ENCODE peak calls at places on chromosomes 16 and 17, in five cellular contexts. R is suprapubic skin; O is esophagus squamous epithelium; M is A549; F is CD8-positive, alpha-beta T cell. S is an unnamed sample. For H3K9me3, the result is how much of the 10 kb centered on the place peaks cover.

GRCh38 chr17:7380321-7380720 is 568 bp upstream of the TNK1 start:
- DNase-seq in R (no peak), O (no peak), M (no peak), F (no peak), S (peak)

GRCh38 chr16:48160575-48160974 is 4.8 kb upstream of the ABCC12 start:
- DNase-seq in R (no peak), O (no peak), M (no peak), F (no peak), S (no peak)

GRCh38 chr16:84406006-84406963 is 37.9 kb downstream of the ATP2C2 start:
- DNase-seq in R (no peak), O (no peak), M (no peak), F (no peak), S (no peak)

GRCh38 chr17:10105513-10106001 is 92.8 kb downstream of the GAS7 start:
- DNase-seq in R (peak), O (no peak), M (no peak), F (no peak), S (no peak)

GRCh38 chr16:69107311-69107962 is 2.0 kb downstream of the HAS3 start:
- DNase-seq in R (no peak), O (no peak), M (no peak), F (no peak), S (no peak)

GRCh38 chr16:69535123-69536050 is 30.4 kb upstream of the NFAT5 start:
- DNase-seq in R (no peak), O (no peak), M (no peak), F (no peak), S (no peak)

GRCh38 chr17:40341808-40342574 is 22.5 kb downstream of the GJD3 start:
- DNase-seq in R (peak), O (no peak), M (peak), F (peak), S (peak)

GRCh38 chr17:80442764-80443163 is 27.8 kb downstream of the ENDOV start:
- DNase-seq in R (no peak), O (no peak), M (no peak), F (no peak), S (no peak)

GRCh38 chr16:11681977-11682654 is 13.9 kb downstream of the SNN start:
- DNase-seq in R (peak), O (no peak), M (no peak), F (no peak), S (no peak)

GRCh38 chr16:66731101-66731500 is 20.3 kb downstream of the DYNC1LI2 start:
- DNase-seq in R (no peak), O (no peak), M (no peak), F (no peak), S (no peak)

GRCh38 chr17:49616546-49617205 is 41.0 kb downstream of the NXPH3 start:
- DNase-seq in R (peak), O (no peak), M (no peak), F (no peak), S (no peak)

GRCh38 chr16:20424129-20424866 is 15.0 kb downstream of the ACSM5 start:
- DNase-seq in R (no peak), O (no peak), M (no peak), F (no peak), S (no peak)

GRCh38 chr16:11791144-11791828 is 5.8 kb downstream of the ZC3H7A start:
- DNase-seq in R (peak), O (no peak), M (no peak), F (no peak), S (no peak)

GRCh38 chr17:38844261-38844757 is 9.2 kb downstream of the RPL23 start:
- DNase-seq in R (no peak), O (no peak), M (no peak), F (no peak), S (no peak)

GRCh38 chr16:81715358-81716196 is 63.5 kb upstream of the PLCG2 start:
- DNase-seq in R (no peak), O (no peak), M (no peak), F (peak), S (no peak)

GRCh38 chr17:81090361-81091133 is 55.6 kb downstream of the BAIAP2 start:
- DNase-seq in R (peak), O (peak), M (peak), F (peak), S (peak)

GRCh38 chr17:35778641-35779196 is 16.7 kb downstream of the MMP28 start:
- DNase-seq in R (no peak), O (no peak), M (no peak), F (no peak), S (no peak)

GRCh38 chr17:17493249-17493985 is 2.8 kb downstream of the RASD1 start:
- DNase-seq in R (peak), O (no peak), M (no peak), F (no peak), S (no peak)

GRCh38 chr17:38911081-38911730 is 14.2 kb upstream of the LASP1NB start:
- DNase-seq in R (peak), O (no peak), M (no peak), F (no peak), S (peak)

GRCh38 chr17:29711588-29712385 is 89.1 kb upstream of the CORO6 start:
- DNase-seq in R (no peak), O (no peak), M (no peak), F (no peak), S (no peak)

GRCh38 chr17:31416503-31416923 is 25.0 kb downstream of the RAB11FIP4 start:
- DNase-seq in R (no peak), O (no peak), M (no peak), F (no peak), S (no peak)

GRCh38 chr16:1543085-1543896 is 9.8 kb downstream of the TMEM204 start:
- DNase-seq in R (no peak), O (no peak), M (peak), F (peak), S (no peak)

GRCh38 chr17:17675925-17676534 is 5.2 kb upstream of the RAI1 start:
- DNase-seq in R (no peak), O (no peak), M (no peak), F (no peak), S (no peak)

GRCh38 chr17:63434951-63435571 is 11.0 kb downstream of the CYB561 start:
- DNase-seq in R (no peak), O (no peak), M (peak), F (peak), S (no peak)

GRCh38 chr16:72921106-72921505 is 126.8 kb downstream of the ZFHX3 start:
- DNase-seq in R (no peak), O (no peak), M (no peak), F (peak), S (no peak)

GRCh38 chr16:89281189-89281577 is 63.7 kb downstream of the ZNF778 start:
- DNase-seq in R (no peak), O (no peak), M (no peak), F (no peak), S (no peak)

GRCh38 chr17:35846055-35846809 is 22.5 kb downstream of the HEATR9 start:
- DNase-seq in R (no peak), O (no peak), M (no peak), F (no peak), S (no peak)

GRCh38 chr16:51960931-51961330 is 586.0 kb downstream of the TOX3 start:
- DNase-seq in R (no peak), O (no peak), M (no peak), F (no peak), S (no peak)

GRCh38 chr16:2165861-2166260 is 10.3 kb downstream of the TRAF7 start:
- DNase-seq in R (no peak), O (no peak), M (no peak), F (no peak), S (no peak)

GRCh38 chr17:82098939-82099765 is 1.1 kb upstream of the FASN start:
- DNase-seq in R (no peak), O (no peak), M (no peak), F (no peak), S (peak)

GRCh38 chr16:66891360-66891759 is 11.0 kb downstream of the PDP2 start:
- DNase-seq in R (no peak), O (no peak), M (no peak), F (no peak), S (no peak)

GRCh38 chr16:50878966-50879615 is 137.2 kb downstream of the CYLD start:
- DNase-seq in R (no peak), O (no peak), M (no peak), F (no peak), S (no peak)

GRCh38 chr16:77353587-77354263 is 81.1 kb downstream of the ADAMTS18 start:
- DNase-seq in R (no peak), O (no peak), M (no peak), F (no peak), S (peak)

GRCh38 chr16:14300631-14301149 is 229.6 kb downstream of the MRTFB start:
- DNase-seq in R (no peak), O (no peak), M (peak), F (peak), S (peak)

GRCh38 chr17:77228224-77229215 is 87.8 kb downstream of the SEC14L1 start:
- DNase-seq in R (no peak), O (no peak), M (no peak), F (no peak), S (peak)

GRCh38 chr16:11632455-11632921 is 35.8 kb upstream of the SNN start:
- DNase-seq in R (no peak), O (no peak), M (no peak), F (no peak), S (peak)

GRCh38 chr16:23998771-23999170 is 163.0 kb downstream of the PRKCB start:
- DNase-seq in R (no peak), O (no peak), M (no peak), F (no peak), S (no peak)

GRCh38 chr17:58960068-58960467 is 146.6 kb downstream of the TRIM37 start:
- DNase-seq in R (no peak), O (no peak), M (peak), F (no peak), S (no peak)

GRCh38 chr16:73125860-73126259 is 77.9 kb upstream of the ZFHX3 start:
- DNase-seq in R (no peak), O (no peak), M (no peak), F (no peak), S (no peak)

DNA sequence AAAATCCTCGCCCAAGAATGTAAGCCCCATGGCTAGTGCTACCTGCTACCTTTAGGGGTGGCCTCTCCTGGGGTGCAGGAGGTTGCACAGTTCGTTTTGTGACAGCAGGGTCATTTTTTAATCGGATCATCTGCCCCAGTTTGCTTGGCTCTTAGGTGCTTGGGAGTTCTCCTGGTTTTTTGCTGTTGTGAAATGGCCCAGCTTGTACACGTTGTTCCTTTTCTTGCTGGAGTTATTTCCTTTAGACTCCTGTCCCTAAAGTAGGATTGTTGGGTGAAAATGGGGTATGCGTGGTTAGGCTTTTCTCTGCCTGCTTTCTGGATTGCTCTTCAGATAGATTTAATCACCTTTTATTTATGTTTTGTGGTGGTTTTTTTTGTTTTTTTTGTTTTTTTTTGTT is 25.8 kb downstream of the ABCC1 start:
- DNase-seq in R (no peak), O (no peak), M (no peak), F (no peak), S (no peak)
- H3K9me3 ChIP-seq in R (under half), O (under half), M (under half), F (under half), S (under half)

GRCh38 chr17:998111-998510 is 1.2 kb downstream of the TIMM22 start:
- DNase-seq in R (no peak), O (no peak), M (no peak), F (no peak), S (no peak)
- TF ChIP-seq CTCF in R (no peak), O (no peak), M (no peak), F (no peak), S (no peak)

GRCh38 chr17:4026255-4026654 is 62.0 kb upstream of the ATP2A3 start:
- DNase-seq in R (no peak), O (no peak), M (no peak), F (no peak), S (no peak)
- H3K9me3 ChIP-seq in R (under half), O (under half), M (half or more), F (under half), S (under half)

GRCh38 chr16:87844374-87844733 is 25.0 kb downstream of the SLC7A5 start:
- DNase-seq in R (no peak), O (no peak), M (no peak), F (no peak), S (no peak)
- TF ChIP-seq CTCF in R (no peak), O (no peak), M (peak), F (no peak), S (peak)